ENCODE peak calls at places on chromosomes 7 and 10, in seven cellular contexts. P is stimulated activated CD4-positive, alpha-beta T cell treated with anti-CD3 and anti-CD28 coated beads, Interleukin-1b, Interleukin-23, amount 100 ng/mL, for 1 hour; X is iPS-NIHi11; T is posterior vena cava; A is hippocampal formation; V is MM.1S; U is H7. Z is an unnamed sample.

GRCh38 chr7:141587304-141587703 is 36.1 kb downstream of the AGK start:
- DNase-seq in A (no peak), V (no peak), X (no peak), P (no peak), T (no peak), U (no peak), Z (no peak)

GRCh38 chr7:17625038-17625437 is 315.3 kb downstream of the SNX13 start:
- DNase-seq in P (no peak), T (no peak), U (no peak), A (no peak), V (no peak), X (no peak), Z (no peak)

GRCh38 chr7:155763721-155764431 is 48.4 kb downstream of the SHH start:
- DNase-seq in X (no peak), V (no peak), U (peak), A (no peak), P (no peak), T (no peak), Z (no peak)

GRCh38 chr7:87032604-87033003 is 26.9 kb downstream of the ELAPOR2 start:
- DNase-seq in U (no peak), P (no peak), V (no peak), X (no peak), T (no peak), A (no peak), Z (no peak)

GRCh38 chr10:44262551-44263251 is 122.2 kb downstream of the CXCL12 start:
- DNase-seq in V (no peak), A (no peak), U (no peak), P (no peak), T (no peak), X (no peak), Z (no peak)

GRCh38 chr7:128833939-128834310 is 3.7 kb downstream of the FLNC start:
- DNase-seq in V (no peak), X (no peak), T (no peak), A (peak), U (no peak), P (no peak), Z (no peak)

GRCh38 chr10:131683281-131683861 is 217.4 kb upstream of the PPP2R2D start:
- DNase-seq in X (no peak), U (no peak), A (no peak), T (peak), P (no peak), V (no peak), Z (no peak)

GRCh38 chr10:69232736-69233135 is 12.6 kb downstream of the HKDC1 start:
- DNase-seq in P (no peak), A (no peak), X (no peak), U (no peak), T (no peak), V (no peak), Z (no peak)

GRCh38 chr10:82660205-82660604 is 785.2 kb downstream of the NRG3 start:
- DNase-seq in P (no peak), X (no peak), V (no peak), A (no peak), T (no peak), U (no peak), Z (no peak)

GRCh38 chr10:8040651-8041050 is 13.8 kb upstream of the GATA3 start:
- DNase-seq in A (no peak), X (no peak), T (no peak), U (no peak), V (no peak), P (no peak), Z (no peak)

GRCh38 chr7:69676247-69676646 is 78.0 kb downstream of the AUTS2 start:
- DNase-seq in U (no peak), V (no peak), A (no peak), X (no peak), P (no peak), T (no peak), Z (no peak)

GRCh38 chr10:104563051-104563450 is 78.0 kb upstream of the SORCS3 start:
- DNase-seq in A (no peak), X (no peak), P (no peak), V (no peak), U (no peak), T (no peak), Z (no peak)

GRCh38 chr7:130902755-130903357 is 168.8 kb upstream of the KLF14 start:
- DNase-seq in P (no peak), X (no peak), A (no peak), T (no peak), U (no peak), V (no peak), Z (no peak)

Z was measured in NCI-H1092.